ENCODE peak calls at places on chromosomes 4 and X, in four cellular contexts. T is HepG2, Q is K562, J is GM12878. N is an unnamed sample.

GRCh38 chr4:184104419-184105101 is 113.1 kb downstream of the ENPP6 start:
- DNase-seq in T (peak), Q (no peak), J (no peak), N (no peak)

GRCh38 chr4:61443813-61444510 is 243.8 kb downstream of the ADGRL3 start:
- DNase-seq in T (peak), Q (no peak), J (no peak), N (no peak)

GRCh38 chrX:12994321-12994720 is 19.4 kb downstream of the TMSB4X start:
- DNase-seq in T (no peak), Q (no peak), J (no peak), N (no peak)

GRCh38 chr4:71472946-71473345 is 134.1 kb downstream of the SLC4A4 start:
- DNase-seq in T (no peak), Q (no peak), J (no peak), N (no peak)

GRCh38 chrX:119008122-119008744 is 33.8 kb downstream of the LONRF3 start:
- DNase-seq in T (peak), Q (peak), J (no peak), N (no peak)

GRCh38 chrX:43860646-43861370 is 21.4 kb downstream of the MAOB start:
- DNase-seq in T (peak), Q (no peak), J (no peak), N (peak)

GRCh38 chrX:55582447-55582846 is 40.8 kb upstream of the FOXR2 start:
- DNase-seq in T (no peak), Q (no peak), J (no peak), N (no peak)

GRCh38 chr4:13541720-13542576 is 2.4 kb downstream of the NKX3-2 start:
- DNase-seq in T (no peak), Q (no peak), J (no peak), N (no peak)

GRCh38 chrX:20252392-20253231 is 14.1 kb downstream of the RPS6KA3 start:
- DNase-seq in T (peak), Q (peak), J (no peak), N (peak)

GRCh38 chr4:42484630-42485029 is 87.3 kb downstream of the SHISA3 start:
- DNase-seq in T (no peak), Q (no peak), J (no peak), N (no peak)

GRCh38 chr4:4521069-4521468 is 20.8 kb downstream of the STX18 start:
- DNase-seq in T (no peak), Q (no peak), J (peak), N (no peak)

GRCh38 chr4:108851346-108851745 is 88.5 kb upstream of the ETNPPL start:
- DNase-seq in T (no peak), Q (no peak), J (no peak), N (no peak)

GRCh38 chrX:2679534-2680485 is 11.3 kb upstream of the CD99 start:
- DNase-seq in T (no peak), Q (no peak), J (no peak), N (no peak)

GRCh38 chr4:180380733-180381132 is 1862.5 kb upstream of the TENM3 start:
- DNase-seq in T (no peak), Q (no peak), J (no peak), N (peak)

GRCh38 chr4:34417160-34417559 is 1827.2 kb downstream of the ARAP2 start:
- DNase-seq in T (no peak), Q (no peak), J (no peak), N (no peak)

GRCh38 chr4:27662426-27662825 is 801.8 kb downstream of the STIM2 start:
- DNase-seq in T (no peak), Q (no peak), J (no peak), N (no peak)

GRCh38 chr4:10963958-10964705 is 279.6 kb upstream of the CLNK start:
- DNase-seq in T (no peak), Q (no peak), J (no peak), N (no peak)

GRCh38 chr4:175190654-175191053 is 272.5 kb downstream of the ADAM29 start:
- DNase-seq in T (no peak), Q (no peak), J (no peak), N (no peak)

GRCh38 chrX:100635989-100636320 is 651 bp downstream of the TSPAN6 start:
- DNase-seq in T (no peak), Q (no peak), J (no peak), N (no peak)

GRCh38 chr4:87270144-87270543 is 49.7 kb upstream of the KLHL8 start:
- DNase-seq in T (peak), Q (peak), J (no peak), N (peak)

GRCh38 chr4:57233391-57233790 is 123.2 kb upstream of the IGFBP7 start:
- DNase-seq in T (no peak), Q (no peak), J (no peak), N (no peak)

GRCh38 chrX:131802836-131803626 is 220.1 kb upstream of the STK26 start:
- DNase-seq in T (no peak), Q (peak), J (peak), N (no peak)

GRCh38 chrX:119647552-119648420 is 41.6 kb upstream of the NKRF start:
- DNase-seq in T (no peak), Q (no peak), J (peak), N (no peak)

GRCh38 chr4:56692576-56692975 is 11.5 kb upstream of the HOPX start:
- DNase-seq in T (no peak), Q (no peak), J (no peak), N (no peak)

GRCh38 chr4:112860731-112861377 is 188.6 kb upstream of the ANK2 start:
- DNase-seq in T (no peak), Q (no peak), J (peak), N (no peak)

GRCh38 chr4:82681759-82682158 is 116.8 kb downstream of the SCD5 start:
- DNase-seq in T (no peak), Q (no peak), J (no peak), N (no peak)

GRCh38 chrX:101668143-101668542 is 8.5 kb upstream of the ARMCX2 start:
- DNase-seq in T (no peak), Q (no peak), J (no peak), N (no peak)

GRCh38 chr4:108322497-108322896 is 153.8 kb upstream of the LEF1 start:
- DNase-seq in T (no peak), Q (no peak), J (no peak), N (no peak)

GRCh38 chrX:22351966-22352365 is 79.3 kb downstream of the CBLL2 start:
- DNase-seq in T (no peak), Q (no peak), J (no peak), N (no peak)

GRCh38 chr4:16914208-16914607 is 15.8 kb upstream of the LDB2 start:
- DNase-seq in T (no peak), Q (no peak), J (no peak), N (no peak)

GRCh38 chr4:82715731-82716617 is 82.6 kb downstream of the SCD5 start:
- DNase-seq in T (peak), Q (no peak), J (no peak), N (no peak)

GRCh38 chrX:150897371-150898319 is 823 bp downstream of the CD99L2 start:
- DNase-seq in T (no peak), Q (no peak), J (no peak), N (no peak)

GRCh38 chrX:142001934-142002333 is 98.2 kb downstream of the MAGEC1 start:
- DNase-seq in T (no peak), Q (no peak), J (no peak), N (no peak)

GRCh38 chr4:113584407-113585150 is 177.0 kb downstream of the CAMK2D start:
- DNase-seq in T (no peak), Q (peak), J (no peak), N (peak)

GRCh38 chrX:72201836-72202536 is 20.4 kb downstream of the PIN4 start:
- DNase-seq in T (no peak), Q (no peak), J (no peak), N (no peak)

GRCh38 chr4:77695769-77696168 is 90.1 kb downstream of the CXCL13 start:
- DNase-seq in T (peak), Q (peak), J (no peak), N (peak)

GRCh38 chr4:35772291-35772690 is 472.0 kb downstream of the ARAP2 start:
- DNase-seq in T (no peak), Q (no peak), J (no peak), N (no peak)

GRCh38 chr4:36269116-36269515 is 12.3 kb upstream of the DTHD1 start:
- DNase-seq in T (no peak), Q (no peak), J (no peak), N (no peak)

DNA sequence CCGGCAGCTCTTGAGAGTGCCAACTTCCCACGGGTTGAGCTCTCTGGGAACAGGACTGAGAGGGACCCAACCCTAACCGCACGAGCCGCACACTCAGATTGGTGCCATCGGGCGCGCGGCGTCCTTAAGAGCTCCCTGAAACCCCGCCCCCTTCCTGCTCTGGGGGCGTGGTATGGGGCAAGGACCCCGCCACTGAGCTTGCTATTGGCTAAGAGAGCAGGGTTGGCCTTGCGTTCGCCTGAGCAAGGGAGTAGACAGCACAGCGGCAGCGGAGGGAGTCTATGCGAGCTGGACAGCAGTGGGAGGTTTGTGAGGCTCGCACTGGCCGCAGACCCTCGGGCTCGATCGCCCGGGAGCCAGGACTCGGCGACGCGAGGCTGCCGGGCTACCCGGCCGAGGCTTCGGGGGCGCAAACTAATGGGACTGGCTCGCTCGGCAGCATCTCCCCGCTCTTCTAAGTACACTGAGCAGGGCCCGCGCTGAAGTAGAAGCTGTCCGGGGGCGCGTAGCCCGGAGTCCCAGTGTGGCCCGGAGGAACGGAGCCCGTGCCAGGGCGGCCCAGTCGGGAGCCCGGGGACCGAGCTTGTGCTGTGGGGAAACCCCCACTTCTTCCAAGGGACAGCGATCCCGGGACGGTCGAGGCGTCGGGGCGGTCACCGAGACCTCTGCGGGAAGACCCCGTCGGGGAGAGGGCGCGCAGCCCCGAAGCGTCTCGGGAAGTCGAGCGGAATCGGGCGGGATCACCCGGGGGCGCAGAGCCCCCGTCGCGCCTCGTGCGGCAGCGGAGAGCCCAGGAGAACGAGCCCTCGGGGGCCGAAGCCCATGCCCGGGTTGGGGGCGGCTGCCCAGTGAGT is at the start of gene EFNB1:
- DNase-seq in T (peak), Q (peak), J (peak), N (peak)
- TF ChIP-seq REST in T (peak), Q (no peak), J (no peak), N (no peak)

DNA sequence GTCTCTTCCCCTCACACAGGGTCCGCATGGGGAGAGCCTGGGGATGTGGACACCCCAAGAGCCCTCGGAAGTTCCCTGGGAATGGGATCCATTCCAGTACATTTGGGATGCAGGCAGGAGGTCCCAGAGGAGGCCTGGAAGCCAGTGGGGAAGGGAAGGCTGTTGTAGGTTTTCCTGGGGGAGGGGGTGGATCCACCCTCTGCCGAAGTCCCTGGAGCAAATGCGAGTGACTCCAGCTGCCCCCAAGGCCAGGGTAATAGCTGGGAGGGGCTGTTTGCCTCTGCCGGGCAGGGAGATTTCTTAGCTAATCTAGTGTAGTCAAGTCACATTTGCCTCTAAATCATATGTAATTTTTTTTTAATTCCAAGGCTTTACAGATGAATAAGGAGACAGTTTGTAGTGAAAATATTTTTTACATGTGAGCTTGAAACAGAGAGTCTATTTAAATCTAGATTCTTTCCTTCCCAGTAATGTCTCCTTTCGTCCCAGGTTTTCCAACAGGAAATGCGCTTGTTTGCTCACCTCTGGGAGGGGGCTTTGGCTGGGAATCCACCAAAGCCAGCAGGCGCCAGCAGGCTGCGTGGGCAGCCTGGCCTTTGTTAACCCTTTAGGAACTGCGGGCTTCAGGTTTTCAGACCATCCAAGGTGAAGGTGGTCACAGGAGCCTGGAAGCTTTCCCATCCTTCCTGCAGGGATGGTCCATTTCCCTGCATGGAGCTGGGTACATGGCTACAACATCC is 26.8 kb downstream of the SH3TC1 start:
- DNase-seq in T (peak), Q (no peak), J (no peak), N (no peak)
- TF ChIP-seq SRF in T (no peak), Q (no peak), J (no peak), N (no peak)

DNA sequence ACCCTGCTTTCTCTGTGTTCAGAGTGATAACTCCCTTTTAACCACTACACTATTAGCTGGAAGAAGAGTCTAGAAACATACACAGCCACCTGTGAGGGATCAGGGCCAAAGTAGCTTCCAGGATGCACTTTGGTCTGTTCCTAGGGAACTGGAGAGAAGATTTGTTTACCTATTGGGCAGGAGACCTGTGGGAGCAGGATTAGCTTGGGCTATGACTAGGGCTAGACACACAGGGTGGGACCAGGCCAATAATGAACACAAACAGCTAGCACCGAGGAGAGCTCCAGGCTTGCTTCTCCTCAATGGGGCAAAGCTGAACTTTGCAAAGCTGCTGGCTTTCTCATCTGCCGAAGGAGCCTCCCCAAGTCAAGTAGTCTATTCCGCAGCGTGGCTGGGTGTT is 24.4 kb upstream of the MAP7D3 start:
- DNase-seq in T (peak), Q (no peak), J (no peak), N (no peak)
- TF ChIP-seq REST in T (peak), Q (no peak), J (no peak), N (no peak)

DNA sequence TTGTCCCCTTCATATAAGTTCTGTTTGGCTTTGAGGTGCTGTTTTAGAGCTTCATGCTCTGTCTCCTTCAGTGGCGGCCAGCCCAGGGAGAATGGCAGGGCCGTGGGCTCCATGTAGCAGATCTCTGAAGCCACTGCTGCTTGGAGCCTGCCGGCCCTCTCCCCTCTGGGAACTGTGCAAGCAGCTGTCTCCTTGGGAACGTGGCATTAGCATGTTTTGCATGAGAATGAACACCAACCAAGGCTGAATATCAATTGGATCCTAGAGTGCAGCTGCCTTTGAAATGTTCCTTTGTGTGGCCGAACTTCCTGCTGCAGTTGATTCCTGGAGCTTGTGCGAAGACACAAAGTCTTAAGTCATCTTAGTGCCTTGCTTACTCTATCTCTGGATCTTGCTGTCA is 39.1 kb upstream of the CLDN34 start:
- DNase-seq in T (no peak), Q (no peak), J (no peak), N (no peak)
- TF ChIP-seq SRF in T (no peak), Q (no peak), J (no peak), N (no peak)

DNA sequence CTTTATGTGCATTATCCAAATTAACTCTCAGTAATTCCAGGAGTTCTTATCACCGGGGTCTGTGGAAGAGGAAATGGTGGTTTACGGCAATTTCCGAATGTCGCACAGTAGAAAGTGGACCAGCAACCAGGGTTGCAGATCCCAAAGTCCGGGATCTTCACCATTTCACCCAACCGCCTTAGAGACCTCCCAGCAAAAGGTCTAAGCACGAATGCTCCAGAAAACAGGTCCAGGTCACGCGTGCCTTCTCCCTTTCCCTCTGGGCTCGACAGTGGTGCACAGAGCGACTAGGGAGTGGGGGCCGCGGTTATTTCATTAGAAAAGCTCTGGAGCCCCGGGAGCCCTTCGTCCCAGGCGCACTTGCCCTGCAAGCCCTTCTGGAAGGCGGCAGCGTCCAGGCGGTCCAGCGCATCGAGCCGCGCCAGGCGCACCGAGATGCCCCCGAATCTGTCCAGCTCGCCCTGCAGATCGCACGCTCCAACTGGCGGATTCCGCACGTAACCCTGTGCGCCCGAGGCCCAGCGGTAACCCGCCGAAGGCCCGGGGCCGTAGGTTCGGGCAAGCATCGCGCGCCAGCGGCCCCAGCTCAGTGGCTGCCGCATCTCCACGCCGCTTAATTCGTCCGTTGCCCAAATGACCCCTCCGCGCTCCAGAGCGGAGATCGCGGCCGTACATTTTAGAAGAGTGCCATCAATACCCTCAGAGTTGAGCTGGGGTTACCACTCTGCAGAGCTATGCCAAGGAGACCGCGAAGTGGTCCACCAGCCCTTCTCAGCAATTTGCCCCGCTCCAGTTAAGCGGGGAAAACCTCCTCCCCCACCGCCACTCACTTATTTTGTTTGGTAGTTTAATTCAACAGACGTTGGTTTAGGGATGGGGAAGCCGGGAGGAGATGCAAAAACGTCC is at the start of gene NUDT6:
- DNase-seq in T (peak), Q (peak), J (no peak), N (no peak)
- TF ChIP-seq REST in T (peak), Q (no peak), J (no peak), N (no peak)

GRCh38 chrX:114363346-114363745 is 220.5 kb upstream of the HTR2C start:
- DNase-seq in T (no peak), Q (no peak), J (no peak), N (no peak)

GRCh38 chrX:114365045-114365834 is 218.6 kb upstream of the HTR2C start:
- DNase-seq in T (no peak), Q (no peak), J (no peak), N (no peak)

DNA sequence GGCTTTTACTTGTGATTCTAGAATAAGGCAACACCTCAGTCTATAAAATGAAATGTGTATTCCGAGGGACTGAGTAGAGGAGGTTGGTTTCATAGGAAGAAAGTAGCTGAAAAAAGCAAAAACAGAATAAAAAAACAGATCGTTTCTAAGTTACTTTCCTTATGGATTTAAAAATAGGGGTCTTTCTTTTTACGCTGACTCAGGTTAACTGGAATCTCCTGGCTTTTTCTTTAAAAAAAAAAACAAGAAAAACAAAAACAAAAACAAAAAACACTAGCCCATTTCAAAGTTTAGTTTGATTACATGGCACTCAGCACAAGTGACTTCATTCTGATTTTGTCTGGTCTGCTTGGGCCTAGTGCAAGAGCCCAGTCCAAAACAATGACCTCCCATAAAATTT is 222.8 kb upstream of the HTR2C start:
- DNase-seq in T (no peak), Q (no peak), J (no peak), N (no peak)
- TF ChIP-seq SRF in T (no peak), Q (no peak), J (no peak), N (no peak)

N was measured in HCT116.